ENCODE peak calls at places on chromosomes 13 and 19, in four cellular contexts. One of them, this sample, is unnamed.

GRCh38 chr13:28326081-28326480 is 168.8 kb downstream of the FLT1 start:
- DNase-seq in suprapubic skin: no peak
- DNase-seq in tibial nerve: no peak
- DNase-seq in ovary: no peak
- DNase-seq in this sample: no peak

GRCh38 chr13:40315416-40316064 is 350.9 kb downstream of the FOXO1 start:
- DNase-seq in tibial nerve: no peak
- DNase-seq in suprapubic skin: no peak
- DNase-seq in ovary: no peak
- DNase-seq in this sample: no peak

GRCh38 chr19:56740478-56740877 is 68.9 kb upstream of the ZNF835 start:
- DNase-seq in ovary: no peak
- DNase-seq in tibial nerve: no peak
- DNase-seq in suprapubic skin: no peak
- DNase-seq in this sample: no peak

GRCh38 chr13:27965740-27966640 is 3.1 kb downstream of the CDX2 start:
- DNase-seq in tibial nerve: no peak
- DNase-seq in ovary: no peak
- DNase-seq in suprapubic skin: no peak
- DNase-seq in this sample: peak; percentile 46

GRCh38 chr13:50085063-50085462 is 69.8 kb downstream of the KCNRG start:
- DNase-seq in ovary: no peak
- DNase-seq in suprapubic skin: no peak
- DNase-seq in tibial nerve: no peak
- DNase-seq in this sample: no peak

GRCh38 chr13:50842711-50843255 is 709 bp downstream of the DLEU7 start:
- DNase-seq in tibial nerve: no peak
- DNase-seq in ovary: no peak
- DNase-seq in suprapubic skin: no peak
- DNase-seq in this sample: no peak

GRCh38 chr13:50844181-50844875 is 836 bp upstream of the DLEU7 start:
- DNase-seq in ovary: no peak
- DNase-seq in tibial nerve: no peak
- DNase-seq in suprapubic skin: no peak
- DNase-seq in this sample: no peak

GRCh38 chr13:60214213-60215079 is 50.7 kb upstream of the DIAPH3 start:
- DNase-seq in ovary: no peak
- DNase-seq in tibial nerve: no peak
- DNase-seq in suprapubic skin: no peak
- DNase-seq in this sample: no peak

GRCh38 chr19:14502334-14503092 is 6.6 kb upstream of the GIPC1 start:
- DNase-seq in ovary: no peak
- DNase-seq in tibial nerve: no peak
- DNase-seq in suprapubic skin: no peak
- DNase-seq in this sample: no peak

GRCh38 chr19:41363753-41364545 is at the start of gene B9D2:
- DNase-seq in suprapubic skin: peak; percentile 99
- DNase-seq in ovary: peak; percentile 97
- DNase-seq in tibial nerve: peak; percentile 97
- DNase-seq in this sample: peak; percentile 99
- TF ChIP-seq EP300 in suprapubic skin: no peak
- TF ChIP-seq EP300 in ovary: no peak
- TF ChIP-seq EP300 in tibial nerve: peak; percentile 99
- TF ChIP-seq EP300 in this sample: no peak

DNA sequence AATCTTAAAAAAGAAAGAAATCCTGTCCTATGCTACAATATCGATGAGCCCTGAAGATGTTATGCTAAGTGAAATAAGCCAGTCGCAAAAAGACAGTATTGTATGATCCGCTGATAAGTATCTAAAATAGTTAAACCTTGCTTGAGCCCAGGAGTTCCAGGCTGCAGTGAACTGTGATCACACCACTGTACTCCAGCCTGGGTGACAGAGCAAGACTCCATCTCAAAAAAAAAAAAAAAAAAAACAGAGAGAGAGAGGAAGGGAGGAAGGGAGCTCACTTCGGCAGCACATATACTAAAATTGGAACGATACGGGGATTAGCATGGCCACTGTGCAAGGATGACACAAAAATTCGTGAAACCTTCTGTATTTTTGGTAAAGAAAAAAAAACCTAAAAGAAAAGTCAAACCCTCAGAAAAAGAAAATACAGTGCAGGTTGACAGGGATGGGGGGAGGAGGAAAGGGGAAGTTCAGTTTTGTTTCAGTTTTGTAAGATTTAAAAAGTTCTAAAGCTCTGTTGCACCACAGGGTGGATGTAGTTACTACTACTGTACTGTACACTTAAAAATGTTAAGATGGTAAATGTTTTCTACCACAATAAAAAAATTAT is 8.4 kb downstream of the CLASRP start:
- DNase-seq in suprapubic skin: no peak
- DNase-seq in tibial nerve: no peak
- DNase-seq in ovary: no peak
- DNase-seq in this sample: no peak
- H3K4me1 ChIP-seq in suprapubic skin: peaks cover 45% of the 10 kb centered on the region
- H3K4me1 ChIP-seq in tibial nerve: peaks cover 17% of the 10 kb centered on the region
- H3K4me1 ChIP-seq in ovary: no peaks in the 10 kb centered on the region
- H3K4me1 ChIP-seq in this sample: peaks cover 9% of the 10 kb centered on the region

DNA sequence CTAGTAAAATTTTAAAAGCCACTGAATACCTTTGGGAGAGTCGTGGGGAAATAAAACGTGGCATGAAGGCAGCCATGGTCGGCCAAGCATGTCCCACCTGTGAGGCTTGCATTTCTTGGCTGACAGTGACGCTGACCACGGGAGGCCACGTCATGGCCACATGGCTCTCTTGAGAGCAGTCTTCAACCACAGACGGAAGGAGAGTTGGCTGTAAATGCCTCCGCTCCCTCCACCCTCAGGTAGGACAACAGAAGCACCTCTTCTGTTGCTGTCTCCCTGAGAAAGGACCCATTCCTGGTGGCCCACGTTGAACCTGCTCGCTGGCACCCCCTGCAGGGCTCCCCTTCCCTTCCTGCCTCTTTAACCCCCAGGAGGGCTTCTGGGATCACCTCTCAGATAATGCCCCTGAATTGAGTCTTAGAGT is 10.6 kb upstream of the LRRC25 start:
- DNase-seq in ovary: no peak
- DNase-seq in tibial nerve: no peak
- DNase-seq in suprapubic skin: no peak
- DNase-seq in this sample: peak; percentile 72
- TF ChIP-seq EP300 in ovary: no peak
- TF ChIP-seq EP300 in tibial nerve: no peak
- TF ChIP-seq EP300 in suprapubic skin: no peak
- TF ChIP-seq EP300 in this sample: no peak

DNA sequence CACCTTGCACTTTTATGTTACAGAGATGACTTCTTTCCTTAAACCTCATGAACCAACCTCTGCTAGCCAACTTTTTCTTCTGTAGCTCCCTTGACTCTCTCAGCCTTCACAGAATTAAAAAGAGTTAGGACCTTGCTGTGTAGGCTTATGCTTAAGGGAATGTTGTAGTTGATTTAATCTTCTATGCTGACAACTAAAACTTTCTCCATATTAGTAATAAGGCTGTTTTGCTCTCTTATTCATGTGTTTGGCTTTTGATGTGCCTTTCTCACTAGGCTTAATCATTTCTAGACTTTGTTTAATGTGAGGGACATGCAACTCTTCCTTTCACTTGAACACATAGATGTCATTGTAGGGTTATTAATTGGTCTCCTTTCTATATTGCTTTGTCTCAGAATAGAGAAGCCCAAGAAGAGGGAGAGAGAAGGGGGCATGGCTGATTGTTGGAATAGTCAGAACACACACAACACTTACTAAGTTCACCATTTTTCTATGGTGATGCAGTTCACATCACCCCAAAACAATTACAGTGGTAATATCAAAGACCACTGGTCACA is 509.5 kb downstream of the UQCRFS1 start:
- DNase-seq in tibial nerve: no peak
- DNase-seq in ovary: no peak
- DNase-seq in suprapubic skin: no peak
- DNase-seq in this sample: no peak
- H3K4me1 ChIP-seq in tibial nerve: no peaks in the 10 kb centered on the region
- H3K4me1 ChIP-seq in ovary: no peaks in the 10 kb centered on the region
- H3K4me1 ChIP-seq in suprapubic skin: no peaks in the 10 kb centered on the region
- H3K4me1 ChIP-seq in this sample: no peaks in the 10 kb centered on the region

GRCh38 chr13:57629821-57630235 is 1.7 kb upstream of the PCDH17 start:
- DNase-seq in ovary: no peak
- DNase-seq in tibial nerve: no peak
- DNase-seq in suprapubic skin: peak; percentile 82
- DNase-seq in this sample: peak; percentile 27

GRCh38 chr13:57631607-57632275 is at the start of gene PCDH17:
- DNase-seq in suprapubic skin: no peak
- DNase-seq in tibial nerve: no peak
- DNase-seq in ovary: no peak
- DNase-seq in this sample: peak; percentile 7

GRCh38 chr13:57629391-57629804 is 2.1 kb upstream of the PCDH17 start:
- DNase-seq in ovary: no peak
- DNase-seq in suprapubic skin: no peak
- DNase-seq in tibial nerve: no peak
- DNase-seq in this sample: no peak

GRCh38 chr13:57632276-57633140 is 964 bp downstream of the PCDH17 start:
- DNase-seq in tibial nerve: no peak
- DNase-seq in ovary: no peak
- DNase-seq in suprapubic skin: no peak
- DNase-seq in this sample: no peak

DNA sequence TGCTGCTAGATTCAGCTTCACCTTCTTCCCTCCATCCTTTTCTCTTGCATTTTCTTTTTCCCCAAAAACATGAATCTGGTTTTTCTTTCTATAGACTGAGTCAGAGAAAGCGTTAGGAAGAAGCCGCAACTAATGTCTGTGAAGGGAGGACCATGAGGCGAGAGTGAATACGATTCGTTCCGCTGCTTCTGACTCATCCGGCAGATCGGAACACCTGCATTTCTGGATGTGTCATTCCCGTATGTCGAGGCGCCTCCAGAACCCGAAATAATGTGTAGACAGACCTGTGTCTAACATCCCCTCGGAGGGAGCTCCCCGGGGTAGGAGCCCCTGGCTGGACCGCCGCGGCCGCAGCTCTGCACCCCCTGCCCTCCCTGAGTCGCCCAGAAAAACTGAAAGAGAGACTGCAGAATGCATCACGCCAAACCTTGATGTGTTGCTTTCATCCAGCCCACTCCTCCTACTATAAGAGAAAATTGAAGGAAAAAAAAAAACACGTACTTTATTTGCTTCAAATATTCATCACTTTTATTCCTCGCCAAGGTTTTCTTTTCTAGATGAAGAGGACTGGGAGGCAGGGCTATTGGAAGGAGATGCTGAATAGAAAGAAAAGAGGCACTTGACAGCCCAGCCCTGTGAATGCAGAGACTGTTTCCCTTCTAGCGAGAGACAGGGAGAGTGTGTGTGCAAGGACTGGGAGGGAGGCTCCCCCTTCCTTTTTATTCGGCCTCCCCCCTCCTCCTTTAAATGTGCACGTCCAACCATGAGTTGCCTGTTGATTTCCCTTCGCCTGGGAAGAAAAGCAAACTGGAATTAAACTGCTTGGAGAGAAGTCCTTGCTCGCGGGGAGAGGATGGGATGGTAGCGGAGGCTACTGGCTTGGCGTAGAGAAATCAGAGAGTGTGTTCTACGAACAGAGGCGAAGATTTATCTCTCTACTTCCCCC is 610 bp upstream of the PCDH17 start:
- DNase-seq in ovary: no peak
- DNase-seq in suprapubic skin: no peak
- DNase-seq in tibial nerve: no peak
- DNase-seq in this sample: no peak
- TF ChIP-seq EP300 in ovary: no peak
- TF ChIP-seq EP300 in suprapubic skin: no peak
- TF ChIP-seq EP300 in tibial nerve: no peak
- TF ChIP-seq EP300 in this sample: no peak

DNA sequence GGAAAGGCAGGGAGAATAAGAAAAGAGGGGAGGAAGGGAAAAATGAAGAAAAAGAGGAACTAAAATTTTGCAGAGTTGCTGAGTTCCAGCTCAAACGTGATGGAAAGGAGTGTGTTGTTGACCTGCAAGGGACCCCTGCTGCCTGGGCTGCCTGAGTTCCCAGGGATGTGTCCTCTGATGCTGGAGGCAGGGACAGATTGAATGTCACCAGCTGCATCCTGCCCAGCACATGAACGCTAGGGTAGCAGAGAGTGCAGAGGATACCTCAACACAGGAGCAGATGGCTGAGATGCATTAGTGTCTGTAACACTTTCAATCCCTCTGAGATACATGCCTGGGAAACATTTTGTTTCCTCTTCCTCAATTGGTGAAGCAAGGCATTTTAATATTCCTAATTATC is 106.4 kb upstream of the UBL3 start:
- DNase-seq in ovary: no peak
- DNase-seq in tibial nerve: no peak
- DNase-seq in suprapubic skin: no peak
- DNase-seq in this sample: no peak
- H3K4me1 ChIP-seq in ovary: no peaks in the 10 kb centered on the region
- H3K4me1 ChIP-seq in tibial nerve: no peaks in the 10 kb centered on the region
- H3K4me1 ChIP-seq in suprapubic skin: no peaks in the 10 kb centered on the region
- H3K4me1 ChIP-seq in this sample: no peaks in the 10 kb centered on the region

GRCh38 chr19:5389353-5389752 is 48.7 kb upstream of the PTPRS start:
- DNase-seq in tibial nerve: no peak
- DNase-seq in ovary: no peak
- DNase-seq in suprapubic skin: no peak
- DNase-seq in this sample: no peak

GRCh38 chr19:5387472-5387871 is 46.9 kb upstream of the PTPRS start:
- DNase-seq in suprapubic skin: no peak
- DNase-seq in ovary: no peak
- DNase-seq in tibial nerve: no peak
- DNase-seq in this sample: no peak

GRCh38 chr19:5392476-5392875 is 51.9 kb upstream of the PTPRS start:
- DNase-seq in tibial nerve: no peak
- DNase-seq in ovary: no peak
- DNase-seq in suprapubic skin: no peak
- DNase-seq in this sample: no peak

GRCh38 chr19:5386841-5387240 is 46.2 kb upstream of the PTPRS start:
- DNase-seq in ovary: no peak
- DNase-seq in tibial nerve: no peak
- DNase-seq in suprapubic skin: no peak
- DNase-seq in this sample: no peak
- TF ChIP-seq EP300 in ovary: no peak
- TF ChIP-seq EP300 in tibial nerve: no peak
- TF ChIP-seq EP300 in suprapubic skin: no peak
- TF ChIP-seq EP300 in this sample: no peak

GRCh38 chr19:45768644-45769053 is 403 bp downstream of the SIX5 start:
- DNase-seq in suprapubic skin: peak; percentile 81
- DNase-seq in tibial nerve: no peak
- DNase-seq in ovary: no peak
- DNase-seq in this sample: peak; percentile 50

GRCh38 chr19:45766919-45767346 is 2.1 kb downstream of the SIX5 start:
- DNase-seq in tibial nerve: no peak
- DNase-seq in suprapubic skin: no peak
- DNase-seq in ovary: no peak
- DNase-seq in this sample: no peak

GRCh38 chr19:45767410-45767880 is 1.6 kb downstream of the SIX5 start:
- DNase-seq in ovary: peak; percentile 91
- DNase-seq in tibial nerve: peak; percentile 81
- DNase-seq in suprapubic skin: peak; percentile 93
- DNase-seq in this sample: peak; percentile 74

GRCh38 chr19:45769054-45769782 is at the start of gene SIX5:
- DNase-seq in tibial nerve: peak; percentile 97
- DNase-seq in suprapubic skin: peak; percentile 99
- DNase-seq in ovary: peak; percentile 99
- DNase-seq in this sample: peak; percentile 99

GRCh38 chr19:45767881-45768643 is 990 bp downstream of the SIX5 start:
- DNase-seq in ovary: peak; percentile 75
- DNase-seq in tibial nerve: no peak
- DNase-seq in suprapubic skin: peak; percentile 88
- DNase-seq in this sample: peak; percentile 70
- H3K4me1 ChIP-seq in ovary: peaks cover 26% of the 10 kb centered on the region
- H3K4me1 ChIP-seq in tibial nerve: peaks cover 40% of the 10 kb centered on the region
- H3K4me1 ChIP-seq in suprapubic skin: peaks cover 47% of the 10 kb centered on the region
- H3K4me1 ChIP-seq in this sample: peaks cover 35% of the 10 kb centered on the region